ENCODE peak calls at places on chromosome 19, in four cellular contexts. Z is heart right ventricle; H is left ventricle myocardium superior; V is CD8-positive, alpha-beta T cell. F is an unnamed sample.

GRCh38 chr19:15108145-15108844 is 1.1 kb downstream of the SYDE1 start:
- ATAC-seq in Z (peak; percentile 56), H (peak; percentile 42), V (no peak), F (no peak)

GRCh38 chr19:29098863-29099481 is 114.0 kb downstream of the UQCRFS1 start:
- ATAC-seq in Z (peak; percentile 94), H (peak; percentile 98), V (no peak), F (no peak)

GRCh38 chr19:16036941-16037340 is 39.4 kb upstream of the TPM4 start:
- ATAC-seq in Z (no peak), H (no peak), V (no peak), F (no peak)

GRCh38 chr19:29812080-29812880 is 489 bp downstream of the CCNE1 start:
- ATAC-seq in Z (no peak), H (no peak), V (no peak), F (peak; percentile 6)

GRCh38 chr19:35074426-35075201 is 33.1 kb downstream of the HPN start:
- ATAC-seq in Z (no peak), H (no peak), V (no peak), F (no peak)

GRCh38 chr19:6752257-6753177 is 13.0 kb downstream of the TRIP10 start:
- ATAC-seq in Z (no peak), H (peak; percentile 1), V (no peak), F (no peak)

GRCh38 chr19:2166741-2167738 is 3.3 kb downstream of the DOT1L start:
- ATAC-seq in Z (peak; percentile 68), H (peak; percentile 59), V (no peak), F (no peak)

GRCh38 chr19:617551-618246 is 15.6 kb downstream of the POLRMT start:
- ATAC-seq in Z (no peak), H (no peak), V (no peak), F (no peak)

GRCh38 chr19:31348416-31349159 is 648 bp downstream of the TSHZ3 start:
- ATAC-seq in Z (peak; percentile 8), H (peak; percentile 5), V (peak; percentile 21), F (peak; percentile 25)

GRCh38 chr19:7706188-7706530 is 4.2 kb upstream of the FCER2 start:
- ATAC-seq in Z (no peak), H (no peak), V (no peak), F (no peak)

GRCh38 chr19:46412983-46413261 is 442 bp downstream of the CCDC8 start:
- ATAC-seq in Z (no peak), H (no peak), V (no peak), F (no peak)

GRCh38 chr19:13037161-13037560 is 41.9 kb downstream of the NFIX start:
- ATAC-seq in Z (no peak), H (no peak), V (no peak), F (peak; percentile 76)

GRCh38 chr19:1947651-1948209 is 6.8 kb downstream of the CSNK1G2 start:
- ATAC-seq in Z (no peak), H (no peak), V (no peak), F (no peak)

F was measured in activated T-helper 17 cell treated with anti-CD3 and anti-CD28 coated beads, Interleukin-2, amount 50 U/mL, for 72 hours.